ENCODE peak calls at places on chromosomes 5 and 9, in eight cellular contexts. J is naive thymus-derived CD4-positive, alpha-beta T cell; M is Panc1; Z is heart left ventricle; E is right lobe of liver; Y is PC-3; X is aorta; D is body of pancreas. R is an unnamed sample. For H3K36me3, the result is how much of the 10 kb centered on the place peaks cover.

GRCh38 chr5:157265714-157266285 is at the start of gene CYFIP2:
- DNase-seq in J (peak), M (no peak), Z (peak), E (peak), Y (peak), X (peak), D (peak), R (peak)

GRCh38 chr9:96686638-96687335 is 31.7 kb upstream of the PRXL2C start:
- DNase-seq in J (peak), M (peak), Z (peak), E (peak), Y (no peak), X (peak), D (peak), R (peak)

GRCh38 chr5:137753227-137753985 is 757 bp downstream of the HNRNPA0 start:
- DNase-seq in J (no peak), M (no peak), Z (peak), E (peak), Y (no peak), X (peak), D (peak), R (no peak)

GRCh38 chr5:170302729-170303501 is 5.3 kb upstream of the LCP2 start:
- DNase-seq in J (peak), M (no peak), Z (peak), E (peak), Y (no peak), X (peak), D (no peak), R (peak)

GRCh38 chr5:66898241-66899039 is 298.2 kb downstream of the CD180 start:
- DNase-seq in J (no peak), M (no peak), Z (no peak), E (no peak), Y (no peak), X (no peak), D (no peak), R (no peak)

GRCh38 chr5:132094393-132095076 is 20.9 kb downstream of the CSF2 start:
- DNase-seq in J (no peak), M (peak), Z (no peak), E (no peak), Y (peak), X (no peak), D (no peak), R (no peak)

GRCh38 chr9:91089405-91090131 is 272.1 kb downstream of the AUH start:
- DNase-seq in J (no peak), M (peak), Z (no peak), E (no peak), Y (peak), X (no peak), D (peak), R (peak)

GRCh38 chr5:446066-446725 is 3.2 kb downstream of the EXOC3 start:
- DNase-seq in J (no peak), M (no peak), Z (peak), E (no peak), Y (no peak), X (peak), D (no peak), R (no peak)

GRCh38 chr5:88226881-88227450 is 41.7 kb downstream of the TMEM161B start:
- DNase-seq in J (no peak), M (no peak), Z (no peak), E (no peak), Y (no peak), X (no peak), D (no peak), R (no peak)

GRCh38 chr9:127417130-127418036 is 6.8 kb upstream of the ZNF79 start:
- DNase-seq in J (no peak), M (no peak), Z (no peak), E (no peak), Y (peak), X (no peak), D (no peak), R (no peak)
- H3K27ac ChIP-seq in J (no peak), M (no peak), Z (no peak), E (no peak), Y (peak), X (no peak), D (no peak), R (no peak)

GRCh38 chr9:108053555-108054061 is 564.0 kb upstream of the KLF4 start:
- DNase-seq in J (no peak), M (no peak), Z (no peak), E (no peak), Y (no peak), X (peak), D (peak), R (peak)
- H3K4me3 ChIP-seq in J (no peak), M (no peak), Z (no peak), E (no peak), Y (no peak), X (no peak), D (no peak), R (no peak)

GRCh38 chr5:32600057-32600622 is 14.8 kb downstream of the SUB1 start:
- DNase-seq in J (no peak), M (no peak), Z (no peak), E (no peak), Y (peak), X (no peak), D (no peak), R (no peak)
- H3K36me3 ChIP-seq in J (half or more), M (half or more), Z (half or more), E (under half), Y (half or more), X (under half), D (under half), R (under half)

GRCh38 chr9:114350636-114351396 is 21.1 kb downstream of the ORM2 start:
- DNase-seq in J (no peak), M (no peak), Z (no peak), E (no peak), Y (no peak), X (peak), D (no peak), R (no peak)
- H3K27ac ChIP-seq in J (peak), M (no peak), Z (no peak), E (no peak), Y (no peak), X (no peak), D (no peak), R (no peak)